ENCODE peak calls at places on chromosome X, in eight cellular contexts. V is CD8-positive, alpha-beta T cell; X is pancreas; D is fibroblast of lung; Z is cardiac muscle cell; Q is suprapubic skin; B is heart right ventricle; I is left ventricle myocardium inferior. T is an unnamed sample.

GRCh38 chrX:38183577-38183976 is 37.1 kb downstream of the SRPX start:
- DNase-seq in V (no peak), X (no peak), D (peak; percentile 53), Z (no peak), Q (no peak), B (no peak), I (no peak), T (no peak)

GRCh38 chrX:17375631-17376380 is 806 bp downstream of the NHS start:
- DNase-seq in V (no peak), X (peak; percentile 51), D (peak; percentile 31), Z (peak; percentile 69), Q (no peak), B (peak; percentile 31), I (peak; percentile 16), T (peak; percentile 42)

GRCh38 chrX:46325312-46325877 is 219.8 kb downstream of the ZNF674 start:
- DNase-seq in V (no peak), X (no peak), D (peak; percentile 42), Z (peak; percentile 15), Q (no peak), B (no peak), I (no peak), T (peak; percentile 40)

GRCh38 chrX:78327370-78328048 is at the start of gene CYSLTR1:
- DNase-seq in V (no peak), X (no peak), D (no peak), Z (peak; percentile 3), Q (no peak), B (no peak), I (no peak), T (peak; percentile 2)

GRCh38 chrX:122187065-122187464 is 997.0 kb upstream of the GRIA3 start:
- DNase-seq in V (no peak), X (no peak), D (no peak), Z (no peak), Q (no peak), B (no peak), I (no peak), T (no peak)

GRCh38 chrX:123215397-123216089 is 31.5 kb downstream of the GRIA3 start:
- DNase-seq in V (no peak), X (no peak), D (no peak), Z (no peak), Q (no peak), B (peak; percentile 16), I (peak; percentile 32), T (peak; percentile 74)

GRCh38 chrX:5080812-5081211 is 1147.9 kb downstream of the NLGN4X start:
- DNase-seq in V (no peak), X (no peak), D (no peak), Z (no peak), Q (no peak), B (no peak), I (no peak), T (no peak)

GRCh38 chrX:146224442-146224841 is 406.8 kb downstream of the SLITRK2 start:
- DNase-seq in V (no peak), X (no peak), D (no peak), Z (no peak), Q (no peak), B (no peak), I (no peak), T (no peak)

GRCh38 chrX:154371771-154372300 is 2.6 kb downstream of the FLNA start:
- DNase-seq in V (no peak), X (no peak), D (no peak), Z (no peak), Q (no peak), B (peak; percentile 36), I (no peak), T (no peak)

GRCh38 chrX:74133156-74133796 is 170.7 kb upstream of the ZCCHC13 start:
- DNase-seq in V (no peak), X (no peak), D (peak; percentile 79), Z (peak; percentile 81), Q (no peak), B (no peak), I (no peak), T (no peak)

GRCh38 chrX:106742831-106743230 is 16.3 kb downstream of the RNF128 start:
- DNase-seq in V (no peak), X (no peak), D (no peak), Z (no peak), Q (no peak), B (no peak), I (no peak), T (no peak)

DNA sequence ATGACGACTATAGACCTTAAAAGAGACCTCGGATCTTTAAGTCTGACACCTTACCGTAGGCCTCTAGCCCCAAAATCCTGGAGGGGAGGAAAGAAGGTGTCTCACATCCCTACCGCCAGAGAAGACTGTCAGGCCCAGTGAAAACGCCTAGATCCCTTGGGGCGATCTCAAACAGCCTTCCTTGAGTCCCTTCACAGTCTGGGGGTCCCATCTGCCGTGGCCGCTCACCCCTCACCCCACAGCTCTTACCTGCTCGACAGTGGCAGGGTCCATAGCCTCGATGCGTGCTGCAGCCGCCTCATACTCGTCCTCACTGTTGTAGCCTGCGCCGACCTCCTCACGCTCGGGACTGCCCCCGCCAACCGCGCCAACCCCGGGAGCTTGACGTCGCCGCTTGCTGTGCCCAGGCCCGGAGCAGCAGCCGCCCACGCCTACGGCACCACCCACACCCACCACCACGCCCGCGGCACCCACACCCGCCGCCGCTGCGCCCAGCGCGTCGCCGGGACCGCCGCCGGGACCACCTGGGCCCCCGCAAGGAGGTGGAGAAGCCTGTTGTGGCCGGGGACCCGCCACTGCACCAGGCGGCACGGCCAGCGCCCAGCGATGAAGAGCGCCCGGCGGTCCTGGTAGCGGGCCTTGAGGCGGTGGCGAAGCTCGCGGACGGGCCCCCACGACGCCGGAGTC is 536 bp downstream of the OTUD5 start:
- DNase-seq in V (no peak), X (peak; percentile 82), D (no peak), Z (peak; percentile 15), Q (no peak), B (no peak), I (no peak), T (peak; percentile 58)
- H3K4me1 ChIP-seq in V (peaks cover 51% of the 10 kb centered on the region), X (peaks cover 4% of the 10 kb centered on the region), D (peaks cover 5% of the 10 kb centered on the region), Z (peaks cover 10% of the 10 kb centered on the region), Q (peaks cover 43% of the 10 kb centered on the region), B (peaks cover 9% of the 10 kb centered on the region), I (peaks cover 56% of the 10 kb centered on the region), T (peaks cover 17% of the 10 kb centered on the region)

GRCh38 chrX:24184018-24184417 is 34.5 kb downstream of the ZFX start:
- DNase-seq in V (no peak), X (no peak), D (peak; percentile 7), Z (no peak), Q (no peak), B (no peak), I (no peak), T (peak; percentile 18)

GRCh38 chrX:24173115-24173847 is 23.8 kb downstream of the ZFX start:
- DNase-seq in V (no peak), X (no peak), D (no peak), Z (no peak), Q (no peak), B (no peak), I (no peak), T (no peak)

GRCh38 chrX:24175276-24175675 is 25.7 kb downstream of the ZFX start:
- DNase-seq in V (no peak), X (no peak), D (no peak), Z (no peak), Q (no peak), B (no peak), I (no peak), T (no peak)

GRCh38 chrX:24178441-24178840 is 28.9 kb downstream of the ZFX start:
- DNase-seq in V (no peak), X (no peak), D (no peak), Z (no peak), Q (no peak), B (no peak), I (no peak), T (no peak)
- H3K36me3 ChIP-seq in V (no peaks in the 10 kb centered on the region), X (peaks cover 13% of the 10 kb centered on the region), D (peaks cover 6% of the 10 kb centered on the region), Z (peaks cover 51% of the 10 kb centered on the region), Q (peaks cover 37% of the 10 kb centered on the region), B (no peaks in the 10 kb centered on the region), I (peaks cover 42% of the 10 kb centered on the region), T (peaks cover 55% of the 10 kb centered on the region)

GRCh38 chrX:120036704-120037103 is 40.8 kb downstream of the RHOXF2B start:
- DNase-seq in V (no peak), X (no peak), D (no peak), Z (no peak), Q (no peak), B (no peak), I (no peak), T (no peak)
- H3K27ac ChIP-seq in V (no peak overlapping the region), X (no peak overlapping the region), D (no peak overlapping the region), Z (no peak overlapping the region), Q (no peak overlapping the region), B (no peak overlapping the region), I (no peak overlapping the region), T (no peak overlapping the region)

GRCh38 chrX:13101439-13102139 is 57.2 kb upstream of the FAM9C start:
- DNase-seq in V (peak; percentile 28), X (no peak), D (peak; percentile 93), Z (no peak), Q (peak; percentile 82), B (peak; percentile 42), I (peak; percentile 54), T (peak; percentile 59)

GRCh38 chrX:13103111-13103913 is 58.9 kb upstream of the FAM9C start:
- DNase-seq in V (no peak), X (no peak), D (no peak), Z (no peak), Q (no peak), B (no peak), I (no peak), T (no peak)

GRCh38 chrX:13103914-13104274 is 59.5 kb upstream of the FAM9C start:
- DNase-seq in V (no peak), X (no peak), D (no peak), Z (no peak), Q (no peak), B (no peak), I (no peak), T (no peak)

GRCh38 chrX:13099121-13099520 is 54.7 kb upstream of the FAM9C start:
- DNase-seq in V (no peak), X (no peak), D (no peak), Z (no peak), Q (no peak), B (no peak), I (no peak), T (no peak)

DNA sequence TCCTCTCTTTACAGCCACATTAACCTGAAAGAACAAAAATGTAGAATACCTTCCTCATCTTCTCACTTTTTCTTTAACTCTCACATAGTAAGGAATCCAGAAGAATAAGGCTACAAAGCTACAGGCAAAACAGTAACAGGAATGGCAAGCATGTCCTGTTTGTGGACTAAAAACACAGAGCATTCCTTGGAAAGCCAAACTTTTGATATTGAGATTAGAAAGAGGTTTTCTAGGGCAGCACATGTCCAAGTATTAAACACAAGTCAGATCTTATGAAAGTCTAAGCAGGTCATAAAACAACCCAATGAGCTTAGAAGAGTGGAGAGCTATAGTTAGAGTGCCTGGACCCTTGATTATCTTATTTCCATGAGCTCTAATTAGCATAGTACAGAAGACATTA is 58.2 kb upstream of the FAM9C start:
- DNase-seq in V (no peak), X (no peak), D (no peak), Z (no peak), Q (no peak), B (no peak), I (no peak), T (no peak)
- H3K4me1 ChIP-seq in V (peaks cover 9% of the 10 kb centered on the region), X (peaks cover 9% of the 10 kb centered on the region), D (peaks cover 4% of the 10 kb centered on the region), Z (no peaks in the 10 kb centered on the region), Q (peaks cover 30% of the 10 kb centered on the region), B (peaks cover 10% of the 10 kb centered on the region), I (peaks cover 29% of the 10 kb centered on the region), T (peaks cover 37% of the 10 kb centered on the region)

DNA sequence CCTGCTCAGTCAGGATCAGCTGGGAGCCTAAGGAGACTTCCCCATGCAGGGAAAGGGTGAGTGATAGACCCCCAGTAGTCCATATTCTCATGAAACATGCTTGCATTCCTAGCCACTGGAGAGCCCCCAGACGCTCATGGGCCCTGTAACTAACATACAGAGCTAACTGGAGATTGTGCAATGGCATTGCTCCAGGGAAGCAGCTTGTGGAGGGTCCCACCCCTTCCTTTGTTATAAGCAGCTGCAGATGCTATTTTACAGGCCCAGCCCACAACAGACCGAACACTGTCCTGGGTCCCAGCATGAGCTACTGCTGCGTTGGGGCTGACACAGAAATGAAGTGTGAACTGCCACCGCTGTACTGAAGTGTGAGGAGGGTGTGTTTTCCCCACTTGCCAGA is 1465.7 kb upstream of the DIAPH2 start:
- DNase-seq in V (no peak), X (no peak), D (no peak), Z (no peak), Q (no peak), B (no peak), I (no peak), T (no peak)
- H3K36me3 ChIP-seq in V (no peaks in the 10 kb centered on the region), X (no peaks in the 10 kb centered on the region), D (no peaks in the 10 kb centered on the region), Z (no peaks in the 10 kb centered on the region), Q (no peaks in the 10 kb centered on the region), B (no peaks in the 10 kb centered on the region), I (no peaks in the 10 kb centered on the region), T (no peaks in the 10 kb centered on the region)

T was measured in adrenal gland.